ENCODE peak calls at places on chromosomes 6 and 20, in seven cellular contexts. One of them, this sample, is unnamed.

GRCh38 chr6:130473886-130474285 is 108.1 kb downstream of the TMEM200A start:
- DNase-seq in IMR-90: peak; percentile 69
- DNase-seq in breast epithelium: no peak
- DNase-seq in A549: no peak
- DNase-seq in tibial nerve: no peak
- DNase-seq in ovary: no peak
- DNase-seq in body of pancreas: no peak
- DNase-seq in this sample: no peak

GRCh38 chr20:44714701-44715494 is at the start of gene CCN5:
- DNase-seq in ovary: peak; percentile 97
- DNase-seq in A549: peak; percentile 80
- DNase-seq in IMR-90: peak; percentile 64
- DNase-seq in tibial nerve: peak; percentile 88
- DNase-seq in breast epithelium: peak; percentile 85
- DNase-seq in body of pancreas: peak; percentile 87
- DNase-seq in this sample: peak; percentile 87

GRCh38 chr6:30914076-30914853 is at the start of gene VARS2:
- DNase-seq in IMR-90: peak; percentile 88
- DNase-seq in ovary: peak; percentile 96
- DNase-seq in tibial nerve: peak; percentile 85
- DNase-seq in A549: peak; percentile 86
- DNase-seq in breast epithelium: peak; percentile 94
- DNase-seq in body of pancreas: peak; percentile 96
- DNase-seq in this sample: peak; percentile 95

GRCh38 chr6:134787261-134787871 is 162.5 kb downstream of the ALDH8A1 start:
- DNase-seq in ovary: no peak
- DNase-seq in body of pancreas: no peak
- DNase-seq in A549: peak; percentile 17
- DNase-seq in breast epithelium: no peak
- DNase-seq in IMR-90: peak; percentile 74
- DNase-seq in tibial nerve: no peak
- DNase-seq in this sample: no peak

GRCh38 chr6:156933201-156934053 is 156.2 kb downstream of the ARID1B start:
- DNase-seq in breast epithelium: no peak
- DNase-seq in IMR-90: no peak
- DNase-seq in ovary: no peak
- DNase-seq in A549: no peak
- DNase-seq in tibial nerve: no peak
- DNase-seq in body of pancreas: peak; percentile 78
- DNase-seq in this sample: peak; percentile 76

GRCh38 chr6:142845624-142846458 is 99.1 kb downstream of the HIVEP2 start:
- DNase-seq in breast epithelium: peak; percentile 79
- DNase-seq in ovary: peak; percentile 92
- DNase-seq in body of pancreas: peak; percentile 87
- DNase-seq in A549: no peak
- DNase-seq in IMR-90: peak; percentile 70
- DNase-seq in tibial nerve: peak; percentile 64
- DNase-seq in this sample: peak; percentile 90

GRCh38 chr6:27630727-27631613 is 158.1 kb upstream of the ZNF184 start:
- DNase-seq in tibial nerve: no peak
- DNase-seq in body of pancreas: peak; percentile 16
- DNase-seq in ovary: peak; percentile 54
- DNase-seq in breast epithelium: no peak
- DNase-seq in IMR-90: peak; percentile 47
- DNase-seq in A549: peak; percentile 45
- DNase-seq in this sample: peak; percentile 20

GRCh38 chr6:10424005-10424404 is 9.1 kb upstream of the TFAP2A start:
- DNase-seq in A549: no peak
- DNase-seq in tibial nerve: no peak
- DNase-seq in ovary: no peak
- DNase-seq in breast epithelium: no peak
- DNase-seq in body of pancreas: no peak
- DNase-seq in IMR-90: no peak
- DNase-seq in this sample: no peak

GRCh38 chr6:30769088-30769852 is 24.9 kb upstream of the IER3 start:
- DNase-seq in ovary: peak; percentile 70
- DNase-seq in A549: peak; percentile 93
- DNase-seq in tibial nerve: no peak
- DNase-seq in breast epithelium: no peak
- DNase-seq in body of pancreas: peak; percentile 71
- DNase-seq in IMR-90: peak; percentile 98
- DNase-seq in this sample: peak; percentile 54

GRCh38 chr6:159943101-159943632 is 25.7 kb upstream of the IGF2R start:
- DNase-seq in A549: no peak
- DNase-seq in breast epithelium: no peak
- DNase-seq in tibial nerve: peak; percentile 57
- DNase-seq in body of pancreas: no peak
- DNase-seq in IMR-90: peak; percentile 23
- DNase-seq in ovary: peak; percentile 38
- DNase-seq in this sample: no peak

GRCh38 chr6:139313229-139313628 is 21.4 kb upstream of the TXLNB start:
- DNase-seq in IMR-90: no peak
- DNase-seq in body of pancreas: no peak
- DNase-seq in breast epithelium: no peak
- DNase-seq in tibial nerve: no peak
- DNase-seq in ovary: no peak
- DNase-seq in A549: no peak
- DNase-seq in this sample: no peak

GRCh38 chr6:139306582-139306981 is 14.8 kb upstream of the TXLNB start:
- DNase-seq in IMR-90: no peak
- DNase-seq in ovary: no peak
- DNase-seq in tibial nerve: no peak
- DNase-seq in body of pancreas: no peak
- DNase-seq in A549: no peak
- DNase-seq in breast epithelium: no peak
- DNase-seq in this sample: no peak

GRCh38 chr6:139308936-139309603 is 17.3 kb upstream of the TXLNB start:
- DNase-seq in body of pancreas: peak; percentile 18
- DNase-seq in IMR-90: peak; percentile 85
- DNase-seq in breast epithelium: no peak
- DNase-seq in ovary: no peak
- DNase-seq in tibial nerve: no peak
- DNase-seq in A549: no peak
- DNase-seq in this sample: peak; percentile 30

GRCh38 chr6:139311826-139312225 is 20.0 kb upstream of the TXLNB start:
- DNase-seq in breast epithelium: no peak
- DNase-seq in tibial nerve: no peak
- DNase-seq in IMR-90: peak; percentile 27
- DNase-seq in A549: no peak
- DNase-seq in body of pancreas: no peak
- DNase-seq in ovary: no peak
- DNase-seq in this sample: no peak

DNA sequence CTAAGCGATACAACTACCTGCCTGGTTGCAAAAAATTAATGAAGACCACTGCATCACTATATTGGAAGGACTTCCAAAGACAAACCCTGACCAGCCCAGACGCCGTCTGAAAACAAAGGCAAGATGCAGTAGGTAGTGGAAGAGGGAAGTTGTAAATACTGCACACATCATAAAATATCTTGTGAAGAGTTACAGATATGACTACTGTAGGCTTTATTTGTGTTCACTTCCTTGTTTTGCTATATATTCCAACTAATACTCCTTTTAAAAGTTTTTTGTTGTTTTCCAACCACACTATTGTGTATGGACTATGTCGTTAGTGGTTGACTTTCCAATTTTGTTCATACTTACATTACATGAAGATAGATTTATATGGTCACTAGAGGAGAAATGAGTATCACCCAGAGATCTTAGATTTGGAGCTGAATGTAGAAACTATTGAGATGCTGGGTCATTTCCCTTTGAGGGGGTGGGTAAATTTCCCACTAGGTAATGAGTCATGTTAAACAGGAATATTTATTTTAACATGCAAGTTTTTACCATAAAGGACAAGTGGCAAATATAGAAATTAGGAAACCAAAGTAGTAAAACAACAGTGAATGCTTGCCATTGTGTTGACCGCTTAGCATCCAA is 16.6 kb upstream of the TXLNB start:
- DNase-seq in body of pancreas: no peak
- DNase-seq in ovary: no peak
- DNase-seq in tibial nerve: no peak
- DNase-seq in breast epithelium: no peak
- DNase-seq in IMR-90: peak; percentile 55
- DNase-seq in A549: no peak
- DNase-seq in this sample: no peak
- TF ChIP-seq POLR2A in body of pancreas: no peak
- TF ChIP-seq POLR2A in ovary: no peak
- TF ChIP-seq POLR2A in tibial nerve: no peak
- TF ChIP-seq POLR2A in breast epithelium: no peak
- TF ChIP-seq POLR2A in IMR-90: no peak
- TF ChIP-seq POLR2A in A549: no peak
- TF ChIP-seq POLR2A in this sample: no peak

DNA sequence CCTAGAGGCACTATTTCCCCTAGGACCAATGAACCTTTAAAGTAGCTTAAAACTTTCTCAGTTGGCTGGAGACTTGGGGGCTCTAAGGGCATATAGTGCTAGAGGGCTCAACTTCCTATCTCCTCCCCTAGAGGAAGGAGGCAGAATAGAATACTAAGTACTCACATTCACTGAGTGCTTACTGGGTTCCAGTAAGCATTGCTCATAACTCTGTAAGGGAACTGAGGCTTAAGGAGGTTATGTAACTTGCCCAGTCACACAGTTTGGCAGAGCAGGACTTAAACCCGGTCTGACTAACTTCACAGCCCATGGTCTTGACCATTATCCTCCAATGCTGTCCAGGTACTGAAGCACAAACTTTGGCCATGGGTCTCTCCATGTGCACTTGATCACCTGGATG is 12.5 kb downstream of the SESN1 start:
- DNase-seq in ovary: no peak
- DNase-seq in body of pancreas: no peak
- DNase-seq in A549: no peak
- DNase-seq in breast epithelium: no peak
- DNase-seq in tibial nerve: no peak
- DNase-seq in IMR-90: peak; percentile 69
- DNase-seq in this sample: no peak
- TF ChIP-seq POLR2A in ovary: no peak
- TF ChIP-seq POLR2A in body of pancreas: no peak
- TF ChIP-seq POLR2A in A549: no peak
- TF ChIP-seq POLR2A in breast epithelium: no peak
- TF ChIP-seq POLR2A in tibial nerve: no peak
- TF ChIP-seq POLR2A in IMR-90: no peak
- TF ChIP-seq POLR2A in this sample: no peak

DNA sequence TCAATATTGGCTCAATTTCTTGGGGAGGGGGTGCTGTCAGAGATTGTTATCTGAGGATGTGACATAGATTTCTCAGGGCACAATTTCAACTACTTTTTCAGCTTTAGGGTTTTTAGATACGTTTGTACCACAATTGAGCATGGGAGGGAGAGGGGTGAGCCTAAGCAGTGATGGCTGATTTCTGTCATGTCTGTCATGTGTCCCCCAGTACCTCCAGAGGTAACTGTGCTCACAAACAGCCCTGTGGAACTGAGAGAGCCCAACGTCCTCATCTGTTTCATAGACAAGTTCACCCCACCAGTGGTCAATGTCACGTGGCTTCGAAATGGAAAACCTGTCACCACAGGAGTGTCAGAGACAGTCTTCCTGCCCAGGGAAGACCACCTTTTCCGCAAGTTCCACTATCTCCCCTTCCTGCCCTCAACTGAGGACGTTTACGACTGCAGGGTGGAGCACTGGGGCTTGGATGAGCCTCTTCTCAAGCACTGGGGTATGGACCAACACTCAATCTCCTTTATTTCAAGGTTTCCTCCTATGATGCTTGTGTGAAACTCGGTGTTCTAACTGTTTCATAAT is 3.4 kb downstream of the HLA-DRA start:
- DNase-seq in A549: no peak
- DNase-seq in ovary: no peak
- DNase-seq in body of pancreas: no peak
- DNase-seq in tibial nerve: no peak
- DNase-seq in breast epithelium: no peak
- DNase-seq in IMR-90: no peak
- DNase-seq in this sample: no peak
- TF ChIP-seq POLR2A in A549: no peak
- TF ChIP-seq POLR2A in ovary: no peak
- TF ChIP-seq POLR2A in body of pancreas: no peak
- TF ChIP-seq POLR2A in tibial nerve: no peak
- TF ChIP-seq POLR2A in breast epithelium: no peak
- TF ChIP-seq POLR2A in IMR-90: no peak
- TF ChIP-seq POLR2A in this sample: no peak

GRCh38 chr6:41895300-41896233 is at the start of gene USP49:
- DNase-seq in IMR-90: peak; percentile 87
- DNase-seq in ovary: peak; percentile 93
- DNase-seq in A549: peak; percentile 67
- DNase-seq in body of pancreas: peak; percentile 87
- DNase-seq in tibial nerve: peak; percentile 86
- DNase-seq in breast epithelium: peak; percentile 80
- DNase-seq in this sample: peak; percentile 91
- TF ChIP-seq POLR2A in IMR-90: peak; percentile 72
- TF ChIP-seq POLR2A in ovary: no peak
- TF ChIP-seq POLR2A in A549: no peak
- TF ChIP-seq POLR2A in body of pancreas: no peak
- TF ChIP-seq POLR2A in tibial nerve: no peak
- TF ChIP-seq POLR2A in breast epithelium: no peak
- TF ChIP-seq POLR2A in this sample: no peak

DNA sequence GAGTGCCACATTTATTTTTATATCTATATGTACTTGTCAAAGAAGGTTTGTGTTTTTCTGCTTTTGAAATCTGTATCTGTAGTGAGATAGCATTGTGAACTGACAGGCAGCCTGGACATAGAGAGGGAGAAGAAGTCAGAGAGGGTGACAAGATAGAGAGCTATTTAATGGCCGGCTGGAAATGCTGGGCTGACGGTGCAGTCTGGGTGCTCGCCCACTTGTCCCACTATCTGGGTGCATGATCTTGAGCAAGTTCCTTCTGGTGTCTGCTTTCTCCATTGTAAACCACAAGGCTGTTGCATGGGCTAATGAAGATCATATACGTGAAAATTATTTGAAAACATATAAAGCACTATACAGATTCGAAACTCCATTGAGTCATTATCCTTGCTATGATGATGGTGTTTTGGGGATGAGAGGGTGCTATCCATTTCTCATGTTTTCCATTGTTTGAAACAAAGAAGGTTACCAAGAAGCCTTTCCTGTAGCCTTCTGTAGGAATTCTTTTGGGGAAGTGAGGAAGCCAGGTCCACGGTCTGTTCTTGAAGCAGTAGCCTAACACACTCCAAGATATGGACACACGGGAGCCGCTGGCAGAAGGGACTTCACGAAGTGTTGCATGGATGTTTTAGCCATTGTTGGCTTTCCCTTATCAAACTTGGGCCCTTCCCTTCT is 18.4 kb downstream of the CD83 start:
- DNase-seq in body of pancreas: no peak
- DNase-seq in tibial nerve: no peak
- DNase-seq in ovary: no peak
- DNase-seq in IMR-90: no peak
- DNase-seq in A549: no peak
- DNase-seq in breast epithelium: no peak
- DNase-seq in this sample: no peak
- TF ChIP-seq POLR2A in body of pancreas: no peak
- TF ChIP-seq POLR2A in tibial nerve: no peak
- TF ChIP-seq POLR2A in ovary: no peak
- TF ChIP-seq POLR2A in IMR-90: no peak
- TF ChIP-seq POLR2A in A549: no peak
- TF ChIP-seq POLR2A in breast epithelium: no peak
- TF ChIP-seq POLR2A in this sample: no peak

GRCh38 chr6:118650500-118651281 is 700 bp downstream of the CEP85L start:
- DNase-seq in breast epithelium: no peak
- DNase-seq in ovary: peak; percentile 70
- DNase-seq in IMR-90: peak; percentile 48
- DNase-seq in A549: peak; percentile 11
- DNase-seq in body of pancreas: peak; percentile 44
- DNase-seq in tibial nerve: peak; percentile 40
- DNase-seq in this sample: peak; percentile 44
- TF ChIP-seq POLR2A in breast epithelium: no peak
- TF ChIP-seq POLR2A in ovary: peak; percentile 42
- TF ChIP-seq POLR2A in IMR-90: no peak
- TF ChIP-seq POLR2A in A549: no peak
- TF ChIP-seq POLR2A in body of pancreas: peak; percentile 11
- TF ChIP-seq POLR2A in tibial nerve: no peak
- TF ChIP-seq POLR2A in this sample: peak; percentile 42

This sample was measured in transverse colon.